ENCODE peak calls at places on chromosomes 11 and 22, in ten cellular contexts. G is heart left ventricle, E is A549, K is uterus, Y is body of pancreas, M is breast epithelium, H is IMR-90, R is right lobe of liver, B is gastrocnemius medialis, X is HCT116. Q is an unnamed sample.

GRCh38 chr22:49090061-49090852 is 737.4 kb downstream of the BRD1 start:
- DNase-seq in R (no peak), B (no peak), M (no peak), G (no peak), X (no peak), H (no peak), E (no peak), K (no peak), Y (no peak), Q (no peak)

GRCh38 chr11:27904358-27905055 is 203.4 kb downstream of the KIF18A start:
- DNase-seq in R (no peak), Y (no peak), H (peak), E (no peak), G (no peak), X (no peak), B (no peak), M (no peak), K (no peak), Q (no peak)

GRCh38 chr22:27906241-27906640 is 12.8 kb downstream of the PITPNB start:
- DNase-seq in K (no peak), X (no peak), G (no peak), E (no peak), B (no peak), R (no peak), M (no peak), H (peak), Y (no peak), Q (no peak)

GRCh38 chr22:45743687-45744086 is 72.1 kb downstream of the ATXN10 start:
- DNase-seq in G (no peak), H (no peak), X (no peak), B (no peak), R (no peak), M (no peak), E (no peak), Y (no peak), K (no peak), Q (no peak)

GRCh38 chr22:26986051-26986881 is 328.9 kb downstream of the MIAT start:
- DNase-seq in Y (no peak), X (no peak), E (no peak), K (no peak), B (no peak), H (no peak), G (no peak), M (no peak), R (no peak), Q (no peak)

GRCh38 chr11:134340354-134340964 is 8.7 kb downstream of the GLB1L2 start:
- DNase-seq in G (no peak), R (no peak), K (no peak), X (no peak), Y (no peak), M (no peak), H (no peak), E (no peak), B (no peak), Q (peak)

GRCh38 chr11:77167791-77168190 is 39.7 kb downstream of the MYO7A start:
- DNase-seq in E (no peak), B (no peak), K (no peak), M (no peak), Y (no peak), R (no peak), H (no peak), G (no peak), X (no peak), Q (no peak)

GRCh38 chr11:118913411-118914125 is 12.2 kb downstream of the BCL9L start:
- DNase-seq in Y (no peak), E (no peak), G (no peak), H (no peak), B (no peak), X (no peak), M (no peak), R (no peak), K (peak), Q (no peak)

GRCh38 chr22:29744902-29745301 is 21.9 kb downstream of the ZMAT5 start:
- DNase-seq in M (peak), K (no peak), H (peak), Y (peak), E (no peak), R (no peak), X (no peak), B (peak), G (no peak), Q (no peak)

GRCh38 chr11:11931461-11932055 is 76.9 kb downstream of the DKK3 start:
- DNase-seq in H (peak), K (peak), E (peak), M (no peak), G (no peak), B (no peak), Y (no peak), R (peak), X (peak), Q (no peak)

GRCh38 chr22:30566125-30566524 is 8.3 kb downstream of the GAL3ST1 start:
- DNase-seq in E (no peak), R (no peak), B (no peak), X (no peak), H (no peak), G (no peak), Y (no peak), M (no peak), K (no peak), Q (no peak)

GRCh38 chr11:16791494-16791961 is 53.1 kb downstream of the C11orf58 start:
- DNase-seq in H (peak), M (peak), X (peak), E (peak), R (no peak), Y (no peak), G (no peak), K (no peak), B (no peak), Q (no peak)

GRCh38 chr11:118522571-118523072 is 4.7 kb upstream of the TTC36 start:
- DNase-seq in G (no peak), R (no peak), B (no peak), H (peak), X (no peak), M (no peak), E (no peak), K (no peak), Y (peak), Q (no peak)

GRCh38 chr11:130915556-130916237 is 582 bp downstream of the SNX19 start:
- DNase-seq in G (no peak), Y (peak), K (no peak), E (no peak), B (no peak), M (peak), X (no peak), H (no peak), R (no peak), Q (no peak)

GRCh38 chr22:19822301-19823117 is 32.2 kb downstream of the GNB1L start:
- DNase-seq in Y (no peak), X (no peak), H (no peak), K (no peak), B (no peak), E (no peak), R (peak), G (no peak), M (peak), Q (no peak)

GRCh38 chr11:12696911-12697581 is 22.8 kb downstream of the TEAD1 start:
- DNase-seq in K (no peak), B (no peak), R (no peak), G (no peak), H (no peak), X (peak), M (no peak), E (no peak), Y (no peak), Q (peak)

GRCh38 chr11:110088535-110089344 is 4.5 kb upstream of the ZC3H12C start:
- DNase-seq in H (no peak), M (no peak), E (no peak), X (no peak), Y (no peak), G (no peak), B (no peak), R (no peak), K (no peak), Q (no peak)

GRCh38 chr11:612961-613300 is 2.8 kb downstream of the IRF7 start:
- DNase-seq in G (no peak), H (no peak), R (no peak), M (no peak), B (no peak), X (no peak), E (no peak), Y (no peak), K (peak), Q (no peak)

GRCh38 chr22:20803696-20804324 is 29.9 kb downstream of the SERPIND1 start:
- DNase-seq in H (peak), K (peak), M (no peak), X (peak), R (peak), Y (peak), G (peak), B (no peak), E (peak), Q (no peak)

GRCh38 chr22:29314074-29314473 is 1.4 kb downstream of the RASL10A start:
- DNase-seq in X (no peak), G (no peak), K (no peak), R (no peak), M (no peak), E (no peak), H (no peak), Y (no peak), B (no peak), Q (no peak)

GRCh38 chr11:46380340-46381045 is 976 bp upstream of the MDK start:
- DNase-seq in G (peak), M (peak), Y (peak), B (no peak), K (peak), X (no peak), R (peak), E (no peak), H (no peak), Q (no peak)

GRCh38 chr22:46613606-46613997 is 6.6 kb upstream of the GRAMD4 start:
- DNase-seq in H (no peak), E (no peak), G (no peak), R (peak), B (no peak), X (no peak), M (no peak), Y (no peak), K (no peak), Q (no peak)

GRCh38 chr11:68998390-68998911 is 14.6 kb downstream of the MRGPRF start:
- DNase-seq in K (peak), B (no peak), R (peak), H (peak), M (no peak), G (no peak), X (no peak), E (no peak), Y (no peak), Q (no peak)

GRCh38 chr11:33344611-33345010 is 87.4 kb downstream of the HIPK3 start:
- DNase-seq in E (no peak), M (no peak), K (no peak), G (no peak), X (no peak), H (peak), Y (no peak), R (no peak), B (no peak), Q (no peak)

GRCh38 chr11:122751298-122752070 is 86.8 kb upstream of the CRTAM start:
- DNase-seq in B (no peak), G (no peak), R (no peak), X (no peak), H (peak), E (no peak), Y (no peak), M (no peak), K (no peak), Q (no peak)

GRCh38 chr22:22110548-22111266 is 128.1 kb upstream of the TOP3B start:
- DNase-seq in G (peak), H (peak), Y (peak), R (no peak), E (peak), K (peak), X (peak), M (no peak), B (no peak), Q (no peak)

DNA sequence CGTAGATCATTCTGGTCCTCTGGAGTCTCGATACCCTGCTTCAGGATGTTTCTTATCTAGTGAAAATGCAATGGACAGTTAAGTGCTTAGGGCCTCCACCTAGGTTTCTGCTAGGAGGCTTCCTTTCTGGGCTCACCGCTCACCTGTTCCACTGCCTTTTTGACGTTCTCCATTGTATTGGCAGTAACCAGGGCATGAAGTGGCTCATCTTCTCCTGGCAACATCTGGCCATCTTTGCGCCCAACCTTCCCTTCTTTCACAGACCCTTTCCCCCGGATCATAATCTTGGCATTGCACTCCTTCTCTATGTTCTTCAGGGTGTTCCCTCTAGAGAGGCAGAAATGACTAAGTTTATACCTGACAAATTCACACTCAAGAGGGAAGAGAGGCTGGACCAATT is 9.1 kb downstream of the SF1 start:
- DNase-seq in K (no peak), R (no peak), H (no peak), M (no peak), G (no peak), E (no peak), B (no peak), X (no peak), Y (no peak), Q (no peak)
- TF ChIP-seq POLR2A in K (no peak), R (no peak), H (no peak), M (no peak), G (no peak), E (no peak), B (no peak), X (no peak), Y (no peak), Q (no peak)

GRCh38 chr11:35138058-35138457 is 913 bp upstream of the CD44 start:
- DNase-seq in K (no peak), H (no peak), G (no peak), B (no peak), R (no peak), Y (no peak), X (no peak), M (no peak), E (no peak), Q (no peak)

GRCh38 chr11:35141034-35141433 is 2.1 kb downstream of the CD44 start:
- DNase-seq in H (no peak), B (no peak), Y (no peak), X (no peak), E (no peak), K (no peak), R (no peak), G (no peak), M (no peak), Q (no peak)

GRCh38 chr11:35138606-35138948 is 394 bp upstream of the CD44 start:
- DNase-seq in G (no peak), B (no peak), R (no peak), K (no peak), M (no peak), E (peak), H (no peak), Y (no peak), X (no peak), Q (no peak)

GRCh38 chr11:35139883-35140282 is 912 bp downstream of the CD44 start:
- DNase-seq in M (no peak), G (no peak), B (no peak), X (no peak), E (no peak), R (no peak), Y (peak), H (no peak), K (no peak), Q (no peak)

DNA sequence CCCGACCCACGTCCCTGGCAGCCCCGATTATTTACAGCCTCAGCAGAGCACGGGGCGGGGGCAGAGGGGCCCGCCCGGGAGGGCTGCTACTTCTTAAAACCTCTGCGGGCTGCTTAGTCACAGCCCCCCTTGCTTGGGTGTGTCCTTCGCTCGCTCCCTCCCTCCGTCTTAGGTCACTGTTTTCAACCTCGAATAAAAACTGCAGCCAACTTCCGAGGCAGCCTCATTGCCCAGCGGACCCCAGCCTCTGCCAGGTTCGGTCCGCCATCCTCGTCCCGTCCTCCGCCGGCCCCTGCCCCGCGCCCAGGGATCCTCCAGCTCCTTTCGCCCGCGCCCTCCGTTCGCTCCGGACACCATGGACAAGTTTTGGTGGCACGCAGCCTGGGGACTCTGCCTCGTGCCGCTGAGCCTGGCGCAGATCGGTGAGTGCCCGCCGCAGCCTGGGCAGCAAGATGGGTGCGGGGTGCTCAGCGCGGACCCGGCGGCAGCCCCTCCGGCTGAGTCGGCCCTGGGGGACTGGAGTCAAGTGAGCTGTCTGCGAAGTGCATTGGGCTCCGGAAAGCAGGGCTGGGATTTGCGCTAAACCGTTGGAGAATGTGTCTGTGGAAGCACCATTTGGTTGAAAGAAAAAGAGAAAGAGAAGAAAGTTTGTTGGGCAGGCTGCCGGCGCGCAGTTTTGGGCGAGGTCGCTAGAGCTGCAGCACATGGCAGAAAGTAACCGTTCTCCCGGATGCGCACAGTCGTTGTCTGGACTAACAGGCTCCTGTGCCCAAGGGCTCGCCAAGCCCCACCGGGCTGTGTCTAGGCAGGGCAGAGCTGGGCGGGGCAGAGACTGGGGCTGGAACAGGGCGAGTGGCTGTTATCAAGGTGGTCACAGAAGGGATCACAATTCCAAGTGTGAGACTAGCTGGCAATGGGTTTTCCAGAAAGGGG is at the start of gene CD44:
- DNase-seq in M (peak), Y (peak), H (peak), G (peak), B (peak), R (peak), K (peak), E (peak), X (peak), Q (no peak)
- TF ChIP-seq POLR2A in M (peak), Y (peak), H (peak), G (no peak), B (peak), R (peak), K (peak), E (peak), X (peak), Q (no peak)

DNA sequence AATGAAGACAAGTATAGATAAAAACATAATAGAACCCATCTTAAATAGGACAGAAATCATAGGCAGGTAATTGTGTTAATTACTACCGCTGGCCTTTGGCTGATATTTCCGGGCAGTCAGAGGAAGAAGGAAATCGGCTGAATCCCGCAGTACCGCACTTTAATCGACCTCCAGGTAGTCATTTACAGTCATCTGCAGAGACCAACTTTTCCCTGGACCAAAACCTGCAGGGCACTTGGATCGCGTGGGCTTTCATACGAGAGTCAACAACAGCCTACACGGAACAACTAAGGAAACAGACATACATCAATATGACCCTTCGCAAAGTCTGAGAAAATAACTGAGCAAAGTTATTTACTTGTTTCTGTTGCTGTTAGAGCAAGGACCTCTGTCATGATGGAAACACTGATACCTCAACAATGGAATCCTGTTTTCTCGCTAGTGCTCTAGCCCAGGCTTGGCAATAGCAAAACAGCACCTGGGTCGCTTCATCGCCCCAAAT is 675 bp downstream of the KBTBD3 start:
- DNase-seq in Y (peak), H (no peak), R (peak), B (no peak), M (no peak), X (no peak), E (no peak), K (no peak), G (no peak), Q (no peak)
- TF ChIP-seq POLR2A in Y (no peak), H (no peak), R (no peak), B (no peak), M (no peak), X (peak), E (no peak), K (no peak), G (no peak), Q (no peak)

GRCh38 chr11:9386901-9387300 is 2.4 kb downstream of the IPO7 start:
- DNase-seq in X (no peak), Y (no peak), B (no peak), G (no peak), H (no peak), E (no peak), R (no peak), M (no peak), K (no peak), Q (no peak)
- TF ChIP-seq POLR2A in X (no peak), Y (no peak), B (no peak), G (no peak), H (no peak), E (no peak), R (no peak), M (no peak), K (no peak), Q (no peak)

GRCh38 chr11:61891331-61892084 is at the start of gene FADS3:
- DNase-seq in M (peak), K (peak), X (peak), Y (peak), E (peak), H (peak), B (peak), G (peak), R (peak), Q (no peak)
- TF ChIP-seq POLR2A in M (no peak), K (peak), X (no peak), Y (peak), E (peak), H (peak), B (peak), G (no peak), R (peak), Q (peak)